ENCODE peak calls at places on chromosomes 5 and 9, in six cellular contexts. F is stomach, D is upper lobe of left lung, I is sigmoid colon, G is HepG2, P is H1. Y is an unnamed sample.
A peak's percentile ranks its signal among the peaks of the same experiment; 100 is the strongest.

GRCh38 chr5:77400645-77401044 is 91.5 kb downstream of the WDR41 start:
- DNase-seq in D (no peak), F (no peak), G (no peak), P (no peak), I (no peak), Y (no peak)

GRCh38 chr9:134061688-134062371 is 6.0 kb downstream of the BRD3 start:
- DNase-seq in G (no peak), P (no peak), F (peak; percentile 60), D (peak; percentile 72), I (peak; percentile 56), Y (no peak)

GRCh38 chr5:43711496-43711895 is 108.5 kb downstream of the NNT start:
- DNase-seq in P (no peak), D (no peak), F (no peak), I (no peak), G (peak; percentile 12), Y (no peak)

GRCh38 chr9:124762633-124763032 is 8.5 kb downstream of the NR6A1 start:
- DNase-seq in I (no peak), F (no peak), D (no peak), G (no peak), P (no peak), Y (no peak)

GRCh38 chr9:4666042-4666699 is at the start of gene SPATA6L:
- DNase-seq in F (peak; percentile 75), G (peak; percentile 11), P (no peak), I (peak; percentile 88), D (peak; percentile 92), Y (no peak)

GRCh38 chr5:129110742-129111141 is 16.2 kb downstream of the ISOC1 start:
- DNase-seq in F (no peak), P (no peak), D (no peak), I (no peak), G (no peak), Y (no peak)

GRCh38 chr9:133869674-133870419 is 122.3 kb downstream of the VAV2 start:
- DNase-seq in G (no peak), F (no peak), P (no peak), D (no peak), I (no peak), Y (no peak)

GRCh38 chr9:297104-297794 is 82.6 kb downstream of the DOCK8 start:
- DNase-seq in D (no peak), I (no peak), P (no peak), F (peak; percentile 60), G (no peak), Y (no peak)

GRCh38 chr5:172837640-172838039 is 3.6 kb downstream of the ERGIC1 start:
- DNase-seq in D (peak; percentile 69), I (peak; percentile 90), F (peak; percentile 97), P (no peak), G (no peak), Y (no peak)

GRCh38 chr9:82940386-82940785 is 122.6 kb downstream of the RASEF start:
- DNase-seq in D (peak; percentile 13), I (no peak), P (no peak), G (no peak), F (no peak), Y (no peak)

DNA sequence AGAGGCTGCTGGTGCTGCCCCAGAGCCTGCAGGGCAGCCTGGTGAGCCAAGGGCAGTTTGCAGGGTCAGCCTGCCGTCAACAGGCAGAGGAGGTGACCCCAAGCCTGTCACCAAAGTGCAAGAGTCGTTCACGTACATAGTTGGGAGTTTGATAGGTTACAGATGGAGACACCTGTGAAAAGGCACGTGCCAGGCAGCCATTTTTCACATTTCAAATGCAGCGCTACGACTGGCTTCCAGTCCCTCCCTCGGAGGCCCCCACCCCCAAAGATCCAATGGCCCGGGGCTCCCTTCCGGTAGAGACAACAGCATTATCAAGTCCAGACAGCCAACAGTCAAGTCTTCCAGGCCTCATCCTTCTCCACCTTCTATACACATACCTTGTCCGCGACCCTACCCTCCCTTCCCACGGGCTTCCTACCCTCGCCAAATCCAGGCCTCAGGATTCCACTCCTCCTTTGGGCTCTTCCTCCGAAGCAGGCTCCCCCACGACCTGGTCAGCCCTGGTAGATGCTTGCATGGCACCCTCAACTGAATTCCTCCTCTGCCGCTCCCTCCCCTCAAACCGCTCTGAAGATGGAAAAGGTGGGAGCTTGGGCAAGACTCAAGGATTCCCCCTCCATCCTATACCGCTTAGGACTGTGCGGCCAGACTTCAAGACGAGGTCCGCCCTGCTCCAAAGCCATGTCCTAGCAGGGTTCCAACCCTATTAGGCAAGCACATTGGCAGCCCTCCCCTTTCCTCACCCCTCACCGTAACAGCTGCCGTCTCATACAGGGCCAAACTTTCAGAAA is 13.2 kb downstream of the HNRNPH1 start:
- DNase-seq in F (no peak), G (no peak), P (no peak), I (peak; percentile 76), D (no peak), Y (no peak)
- TF ChIP-seq POLR2AphosphoS5 in F (no peak), G (no peak), P (peak; percentile 83), I (no peak), D (no peak), Y (no peak)

GRCh38 chr5:35657877-35658276 is 40.2 kb downstream of the SPEF2 start:
- DNase-seq in G (no peak), I (no peak), D (no peak), F (no peak), P (no peak), Y (no peak)
- TF ChIP-seq POLR2A in G (no peak), I (no peak), D (no peak), F (no peak), P (no peak), Y (no peak)

DNA sequence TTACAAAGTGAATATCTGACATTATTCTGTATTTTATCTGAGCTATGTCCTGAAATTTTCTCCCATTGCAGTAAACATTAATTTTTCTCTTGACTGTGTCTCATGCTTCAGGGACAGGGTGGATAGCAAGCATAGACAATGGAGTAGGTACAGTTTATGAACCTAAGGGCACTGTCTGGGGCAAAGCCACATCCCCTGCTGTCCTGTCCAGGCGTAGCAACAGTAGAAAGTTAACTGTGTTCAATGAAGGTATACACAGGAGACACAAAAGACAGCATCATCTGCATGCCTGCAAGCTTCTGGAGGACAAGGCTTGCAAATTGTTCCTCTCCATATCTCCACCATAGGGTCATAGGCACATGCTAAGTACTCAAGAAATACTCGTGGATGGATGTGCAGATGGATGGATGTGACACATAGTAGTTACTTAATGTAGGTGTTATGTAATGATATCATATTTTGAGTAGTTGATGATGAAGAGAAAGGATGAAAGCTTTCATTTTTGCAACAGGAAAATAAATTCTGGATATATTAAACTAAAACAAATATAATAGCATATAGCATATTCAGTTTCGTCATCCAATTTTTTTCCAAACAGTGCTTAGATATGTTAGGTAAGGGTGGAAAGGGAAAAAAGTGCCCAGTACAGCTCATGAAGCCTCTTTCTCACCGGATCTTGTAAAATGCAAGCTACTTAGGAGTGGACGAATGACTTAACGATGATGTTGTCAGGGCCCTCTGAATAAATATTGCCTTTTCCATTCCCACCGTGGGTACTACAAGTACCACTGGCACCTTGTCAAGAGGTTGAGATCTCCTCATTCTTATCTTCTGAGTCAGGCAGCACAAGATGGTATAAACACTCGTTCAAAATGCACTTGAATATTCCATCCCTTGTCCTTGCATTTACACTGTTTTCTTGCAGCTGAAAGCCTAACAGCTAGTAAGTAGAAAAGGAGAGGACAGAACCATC is 19.9 kb upstream of the ZSWIM6 start:
- DNase-seq in P (no peak), I (no peak), D (no peak), F (no peak), G (no peak), Y (no peak)
- TF ChIP-seq EP300 in P (no peak), I (peak; percentile 50), D (no peak), F (no peak), G (no peak), Y (peak; percentile 27)

GRCh38 chr9:129263836-129264235 is 85.8 kb upstream of the IER5L start:
- DNase-seq in D (no peak), F (no peak), I (no peak), G (no peak), P (no peak), Y (no peak)

GRCh38 chr9:129267141-129267540 is 89.1 kb upstream of the IER5L start:
- DNase-seq in G (no peak), F (no peak), P (no peak), D (no peak), I (no peak), Y (no peak)

GRCh38 chr9:129262261-129262660 is 84.2 kb upstream of the IER5L start:
- DNase-seq in I (no peak), P (no peak), G (no peak), D (no peak), F (no peak), Y (no peak)

GRCh38 chr9:129266536-129266935 is 88.5 kb upstream of the IER5L start:
- DNase-seq in G (no peak), I (no peak), D (no peak), P (no peak), F (no peak), Y (no peak)

GRCh38 chr9:129264388-129264787 is 86.3 kb upstream of the IER5L start:
- DNase-seq in G (no peak), F (no peak), I (no peak), D (no peak), P (no peak), Y (no peak)
- TF ChIP-seq POLR2AphosphoS5 in G (no peak), F (no peak), I (no peak), D (no peak), P (no peak), Y (no peak)

DNA sequence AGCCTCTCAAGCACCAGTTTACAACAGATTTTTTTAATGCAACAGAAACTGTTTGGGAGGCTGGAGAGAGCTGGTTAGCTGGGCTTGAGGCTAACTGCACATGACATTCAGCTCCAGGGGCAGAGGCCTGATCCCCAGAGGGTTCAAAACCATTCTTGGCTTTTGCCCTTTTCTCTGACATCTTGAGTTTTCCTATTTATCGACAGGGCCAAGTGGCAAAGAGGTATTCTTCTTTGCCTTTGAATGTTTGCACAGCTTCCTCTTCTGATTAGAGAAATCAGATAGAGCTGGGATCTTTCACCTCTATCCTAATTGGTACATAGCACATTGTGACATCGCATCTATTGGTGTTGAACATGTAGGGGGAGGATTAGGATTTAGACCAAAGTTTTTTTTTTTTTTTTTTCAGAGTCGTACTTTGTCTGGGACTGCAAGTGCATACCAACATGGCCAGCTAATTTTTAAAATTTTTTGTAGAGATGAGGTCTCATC is 143.7 kb downstream of the ACTBL2 start:
- DNase-seq in F (no peak), G (no peak), P (no peak), D (no peak), I (no peak), Y (no peak)
- TF ChIP-seq POLR2A in F (no peak), G (no peak), P (no peak), D (no peak), I (no peak), Y (no peak)

GRCh38 chr5:34731435-34732232 is 75.5 kb downstream of the RAI14 start:
- DNase-seq in P (no peak), G (peak; percentile 76), I (no peak), F (no peak), D (no peak), Y (no peak)

GRCh38 chr5:34728236-34728635 is 72.1 kb downstream of the RAI14 start:
- DNase-seq in G (no peak), P (no peak), D (no peak), F (no peak), I (no peak), Y (no peak)
- TF ChIP-seq EP300 in G (no peak), P (no peak), D (no peak), F (no peak), I (no peak), Y (no peak)

Y was measured in esophagus muscularis mucosa.